ENCODE peak calls at places on chromosomes 7 and 10, in five cellular contexts. One of them, this sample, is unnamed.

GRCh38 chr7:44071726-44072363 is 6.5 kb upstream of the PGAM2 start:
- DNase-seq in NCI-H1436 treated with DMSO at 0.1 percent for 48 hours: no peak
- DNase-seq in NCI-H1417: no peak
- DNase-seq in CD8-positive, alpha-beta T cell: no peak
- DNase-seq in HT-29: peak
- DNase-seq in this sample: no peak

GRCh38 chr7:33926535-33926934 is 21.2 kb downstream of the BMPER start:
- DNase-seq in NCI-H1436 treated with DMSO at 0.1 percent for 48 hours: no peak
- DNase-seq in NCI-H1417: no peak
- DNase-seq in CD8-positive, alpha-beta T cell: no peak
- DNase-seq in HT-29: no peak
- DNase-seq in this sample: no peak

GRCh38 chr10:61903991-61904350 is 2.5 kb downstream of the ARID5B start:
- DNase-seq in NCI-H1436 treated with DMSO at 0.1 percent for 48 hours: no peak
- DNase-seq in NCI-H1417: no peak
- DNase-seq in CD8-positive, alpha-beta T cell: no peak
- DNase-seq in HT-29: peak
- DNase-seq in this sample: peak

GRCh38 chr10:131842351-131843088 is 58.3 kb upstream of the PPP2R2D start:
- DNase-seq in NCI-H1436 treated with DMSO at 0.1 percent for 48 hours: no peak
- DNase-seq in NCI-H1417: no peak
- DNase-seq in CD8-positive, alpha-beta T cell: no peak
- DNase-seq in HT-29: peak
- DNase-seq in this sample: no peak

GRCh38 chr10:4549254-4549653 is 276.8 kb upstream of the AKR1E2 start:
- DNase-seq in NCI-H1436 treated with DMSO at 0.1 percent for 48 hours: no peak
- DNase-seq in NCI-H1417: no peak
- DNase-seq in CD8-positive, alpha-beta T cell: no peak
- DNase-seq in HT-29: no peak
- DNase-seq in this sample: no peak

GRCh38 chr7:31373337-31374289 is 33.1 kb upstream of the NEUROD6 start:
- DNase-seq in NCI-H1436 treated with DMSO at 0.1 percent for 48 hours: no peak
- DNase-seq in NCI-H1417: peak
- DNase-seq in CD8-positive, alpha-beta T cell: no peak
- DNase-seq in HT-29: peak
- DNase-seq in this sample: peak

GRCh38 chr10:133422223-133422820 is 2.1 kb downstream of the SPRN start:
- DNase-seq in NCI-H1436 treated with DMSO at 0.1 percent for 48 hours: no peak
- DNase-seq in NCI-H1417: no peak
- DNase-seq in CD8-positive, alpha-beta T cell: no peak
- DNase-seq in HT-29: no peak
- DNase-seq in this sample: no peak

GRCh38 chr7:45414226-45414625 is 159.9 kb upstream of the ADCY1 start:
- DNase-seq in NCI-H1436 treated with DMSO at 0.1 percent for 48 hours: no peak
- DNase-seq in NCI-H1417: no peak
- DNase-seq in CD8-positive, alpha-beta T cell: no peak
- DNase-seq in HT-29: no peak
- DNase-seq in this sample: no peak

GRCh38 chr7:30618961-30619360 is 24.3 kb downstream of the GARS1 start:
- DNase-seq in NCI-H1436 treated with DMSO at 0.1 percent for 48 hours: no peak
- DNase-seq in NCI-H1417: no peak
- DNase-seq in CD8-positive, alpha-beta T cell: no peak
- DNase-seq in HT-29: no peak
- DNase-seq in this sample: no peak

GRCh38 chr7:23490357-23491131 is 20.3 kb upstream of the IGF2BP3 start:
- DNase-seq in NCI-H1436 treated with DMSO at 0.1 percent for 48 hours: no peak
- DNase-seq in NCI-H1417: peak
- DNase-seq in CD8-positive, alpha-beta T cell: peak
- DNase-seq in HT-29: no peak
- DNase-seq in this sample: peak

GRCh38 chr7:54915870-54916598 is 102.8 kb upstream of the EGFR start:
- DNase-seq in NCI-H1436 treated with DMSO at 0.1 percent for 48 hours: no peak
- DNase-seq in NCI-H1417: no peak
- DNase-seq in CD8-positive, alpha-beta T cell: no peak
- DNase-seq in HT-29: no peak
- DNase-seq in this sample: no peak

GRCh38 chr7:118657391-118658005 is 433.0 kb downstream of the ANKRD7 start:
- DNase-seq in NCI-H1436 treated with DMSO at 0.1 percent for 48 hours: no peak
- DNase-seq in NCI-H1417: no peak
- DNase-seq in CD8-positive, alpha-beta T cell: no peak
- DNase-seq in HT-29: no peak
- DNase-seq in this sample: no peak

GRCh38 chr7:6655636-6656385 is 18.7 kb downstream of the ZNF316 start:
- DNase-seq in NCI-H1436 treated with DMSO at 0.1 percent for 48 hours: no peak
- DNase-seq in NCI-H1417: no peak
- DNase-seq in CD8-positive, alpha-beta T cell: no peak
- DNase-seq in HT-29: no peak
- DNase-seq in this sample: no peak

GRCh38 chr7:27375958-27376357 is 133.4 kb downstream of the EVX1 start:
- DNase-seq in NCI-H1436 treated with DMSO at 0.1 percent for 48 hours: no peak
- DNase-seq in NCI-H1417: no peak
- DNase-seq in CD8-positive, alpha-beta T cell: no peak
- DNase-seq in HT-29: no peak
- DNase-seq in this sample: no peak

GRCh38 chr10:14947268-14947667 is 6.6 kb downstream of the DCLRE1C start:
- DNase-seq in NCI-H1436 treated with DMSO at 0.1 percent for 48 hours: no peak
- DNase-seq in NCI-H1417: no peak
- DNase-seq in CD8-positive, alpha-beta T cell: no peak
- DNase-seq in HT-29: no peak
- DNase-seq in this sample: no peak

GRCh38 chr10:75115137-75115536 is 3.7 kb downstream of the SAMD8 start:
- DNase-seq in NCI-H1436 treated with DMSO at 0.1 percent for 48 hours: no peak
- DNase-seq in NCI-H1417: no peak
- DNase-seq in CD8-positive, alpha-beta T cell: no peak
- DNase-seq in HT-29: no peak
- DNase-seq in this sample: no peak

GRCh38 chr10:45354261-45354660 is 19.8 kb upstream of the ALOX5 start:
- DNase-seq in NCI-H1436 treated with DMSO at 0.1 percent for 48 hours: no peak
- DNase-seq in NCI-H1417: no peak
- DNase-seq in CD8-positive, alpha-beta T cell: no peak
- DNase-seq in HT-29: no peak
- DNase-seq in this sample: no peak

GRCh38 chr10:129768437-129769355 is 195.4 kb downstream of the EBF3 start:
- DNase-seq in NCI-H1436 treated with DMSO at 0.1 percent for 48 hours: no peak
- DNase-seq in NCI-H1417: no peak
- DNase-seq in CD8-positive, alpha-beta T cell: no peak
- DNase-seq in HT-29: no peak
- DNase-seq in this sample: no peak

GRCh38 chr7:104275900-104276299 is 52.5 kb upstream of the LHFPL3 start:
- DNase-seq in NCI-H1436 treated with DMSO at 0.1 percent for 48 hours: no peak
- DNase-seq in NCI-H1417: no peak
- DNase-seq in CD8-positive, alpha-beta T cell: no peak
- DNase-seq in HT-29: no peak
- DNase-seq in this sample: no peak

GRCh38 chr7:4207011-4207410 is 475.1 kb upstream of the FOXK1 start:
- DNase-seq in NCI-H1436 treated with DMSO at 0.1 percent for 48 hours: no peak
- DNase-seq in NCI-H1417: no peak
- DNase-seq in CD8-positive, alpha-beta T cell: no peak
- DNase-seq in HT-29: no peak
- DNase-seq in this sample: no peak

GRCh38 chr7:43569424-43569823 is 13.5 kb upstream of the STK17A start:
- DNase-seq in NCI-H1436 treated with DMSO at 0.1 percent for 48 hours: no peak
- DNase-seq in NCI-H1417: no peak
- DNase-seq in CD8-positive, alpha-beta T cell: no peak
- DNase-seq in HT-29: no peak
- DNase-seq in this sample: no peak